ENCODE peak calls at places on chromosomes 11 and 22, in nine cellular contexts. K, W, H, Z, D, M, N, C and F are unnamed samples.
A peak's percentile ranks its signal among the peaks of the same experiment; 100 is the strongest.

GRCh38 chr11:113730887-113731726 is 25.0 kb upstream of the TMPRSS5 start:
- DNase-seq in C (no peak), N (peak; percentile 8), M (peak; percentile 62), K (no peak), D (peak; percentile 39), W (no peak), H (peak; percentile 70), Z (peak; percentile 46), F (peak; percentile 54)

GRCh38 chr11:19079643-19080440 is 19.3 kb upstream of the MRGPRX2 start:
- DNase-seq in N (no peak), D (peak; percentile 94), Z (no peak), W (no peak), K (no peak), M (peak; percentile 96), H (peak; percentile 99), C (no peak), F (peak; percentile 50)

GRCh38 chr11:36142439-36142838 is 146.8 kb downstream of the COMMD9 start:
- DNase-seq in C (no peak), D (no peak), Z (no peak), N (no peak), K (no peak), M (no peak), W (no peak), H (no peak), F (no peak)

GRCh38 chr11:62804310-62805043 is 763 bp downstream of the NXF1 start:
- DNase-seq in Z (no peak), K (peak; percentile 8), D (peak; percentile 42), H (peak; percentile 62), M (peak; percentile 47), N (no peak), W (no peak), C (peak; percentile 27), F (no peak)

GRCh38 chr11:17314904-17315426 is 36.6 kb upstream of the NCR3LG1 start:
- DNase-seq in C (no peak), Z (no peak), N (no peak), W (no peak), D (no peak), K (no peak), M (no peak), H (no peak), F (no peak)

GRCh38 chr11:115606223-115607220 is 102.3 kb upstream of the CADM1 start:
- DNase-seq in W (no peak), M (no peak), H (no peak), K (no peak), C (no peak), N (no peak), Z (peak; percentile 39), D (peak; percentile 81), F (peak; percentile 45)

GRCh38 chr11:1156506-1157340 is 1.0 kb upstream of the MUC5AC start:
- DNase-seq in N (no peak), K (no peak), C (no peak), H (no peak), Z (no peak), W (peak; percentile 66), M (no peak), D (no peak), F (no peak)

GRCh38 chr22:38941488-38941987 is 15.9 kb upstream of the APOBEC3A start:
- DNase-seq in D (no peak), M (no peak), C (no peak), N (peak; percentile 69), H (no peak), K (no peak), Z (no peak), W (peak; percentile 75), F (no peak)

GRCh38 chr22:36197601-36198146 is 3.9 kb downstream of the APOL4 start:
- DNase-seq in H (no peak), W (no peak), C (no peak), M (no peak), Z (no peak), N (peak; percentile 9), D (no peak), K (no peak), F (no peak)

GRCh38 chr11:11396290-11397042 is 43.4 kb upstream of the CSNK2A3 start:
- DNase-seq in W (no peak), N (no peak), H (peak; percentile 92), M (peak; percentile 79), Z (no peak), K (no peak), C (no peak), D (peak; percentile 95), F (no peak)

GRCh38 chr22:31393890-31394289 is 5.5 kb upstream of the DRG1 start:
- DNase-seq in H (no peak), W (no peak), N (no peak), D (no peak), K (no peak), Z (no peak), M (no peak), C (no peak), F (no peak)

GRCh38 chr22:37068859-37069258 is 17.3 kb downstream of the KCTD17 start:
- DNase-seq in K (no peak), Z (no peak), M (no peak), H (no peak), W (no peak), D (no peak), N (no peak), C (no peak), F (peak; percentile 39)

GRCh38 chr11:106278391-106278790 is 200.9 kb downstream of the AASDHPPT start:
- DNase-seq in C (no peak), K (no peak), W (no peak), D (peak; percentile 29), Z (no peak), M (no peak), H (no peak), N (no peak), F (no peak)

GRCh38 chr22:38186429-38186828 is 4.8 kb upstream of the PLA2G6 start:
- DNase-seq in D (no peak), Z (no peak), M (no peak), N (no peak), W (no peak), C (no peak), K (no peak), H (no peak), F (no peak)